ENCODE peak calls at places on chromosomes 13 and 19, in ten cellular contexts. E is upper lobe of right lung, C is tibial nerve, H is IMR-90, Y is uterus, S is heart left ventricle, A is neural progenitor cell, J is breast epithelium, L is GM23338, N is suprapubic skin. X is an unnamed sample.

GRCh38 chr19:49554701-49555181 is 25.6 kb downstream of the NOSIP start:
- DNase-seq in E (no peak), C (no peak), H (no peak), Y (peak; percentile 48), S (no peak), A (no peak), J (no peak), L (no peak), N (no peak), X (peak; percentile 74)

GRCh38 chr19:17311455-17312248 is 2.3 kb downstream of the DDA1 start:
- DNase-seq in E (no peak), C (no peak), H (peak; percentile 79), Y (no peak), S (no peak), A (no peak), J (no peak), L (no peak), N (no peak), X (no peak)

GRCh38 chr13:112685856-112686255 is 4.0 kb upstream of the ATP11A start:
- DNase-seq in E (peak; percentile 70), C (no peak), H (no peak), Y (no peak), S (no peak), A (no peak), J (peak; percentile 22), L (no peak), N (no peak), X (no peak)

GRCh38 chr19:5131031-5131865 is 162.3 kb downstream of the KDM4B start:
- DNase-seq in E (no peak), C (no peak), H (no peak), Y (no peak), S (no peak), A (no peak), J (no peak), L (peak; percentile 34), N (no peak), X (peak; percentile 72)

GRCh38 chr13:38687246-38688229 is 661 bp downstream of the FREM2 start:
- DNase-seq in E (peak; percentile 71), C (no peak), H (no peak), Y (no peak), S (peak; percentile 17), A (peak; percentile 68), J (no peak), L (peak; percentile 69), N (no peak), X (peak; percentile 7)

GRCh38 chr13:112619730-112620639 is 32.0 kb upstream of the TUBGCP3 start:
- DNase-seq in E (no peak), C (no peak), H (no peak), Y (no peak), S (peak; percentile 39), A (peak; percentile 93), J (no peak), L (peak; percentile 85), N (no peak), X (no peak)

GRCh38 chr13:95420501-95420900 is 119.2 kb upstream of the ABCC4 start:
- DNase-seq in E (no peak), C (no peak), H (no peak), Y (no peak), S (no peak), A (peak; percentile 21), J (no peak), L (peak; percentile 28), N (no peak), X (no peak)

GRCh38 chr13:106121173-106121754 is 414.2 kb downstream of the EFNB2 start:
- DNase-seq in E (no peak), C (no peak), H (no peak), Y (no peak), S (no peak), A (no peak), J (no peak), L (no peak), N (no peak), X (no peak)

GRCh38 chr19:403221-404036 is 5.5 kb downstream of the C2CD4C start:
- DNase-seq in E (peak; percentile 51), C (no peak), H (no peak), Y (peak; percentile 3), S (no peak), A (no peak), J (peak; percentile 22), L (no peak), N (peak; percentile 20), X (no peak)

GRCh38 chr13:71605744-71606143 is 261.3 kb downstream of the DACH1 start:
- DNase-seq in E (no peak), C (no peak), H (no peak), Y (no peak), S (no peak), A (no peak), J (no peak), L (no peak), N (no peak), X (no peak)

GRCh38 chr19:55209430-55210119 is at the start of gene PTPRH:
- DNase-seq in E (no peak), C (no peak), H (no peak), Y (no peak), S (no peak), A (no peak), J (no peak), L (no peak), N (no peak), X (peak; percentile 85)

GRCh38 chr19:45306522-45307027 is 16.1 kb downstream of the CKM start:
- DNase-seq in E (no peak), C (no peak), H (no peak), Y (no peak), S (peak; percentile 35), A (no peak), J (no peak), L (peak; percentile 70), N (no peak), X (no peak)

GRCh38 chr19:11261902-11262839 is at the start of gene DOCK6:
- DNase-seq in E (peak; percentile 76), C (no peak), H (no peak), Y (no peak), S (peak; percentile 55), A (peak; percentile 80), J (no peak), L (peak; percentile 71), N (no peak), X (peak; percentile 74)

GRCh38 chr19:18996351-18996750 is 37.0 kb downstream of the SUGP2 start:
- DNase-seq in E (no peak), C (no peak), H (no peak), Y (no peak), S (no peak), A (no peak), J (no peak), L (no peak), N (no peak), X (no peak)

GRCh38 chr13:31913459-31913858 is 118.1 kb upstream of the FRY start:
- DNase-seq in E (no peak), C (no peak), H (no peak), Y (no peak), S (no peak), A (no peak), J (no peak), L (no peak), N (no peak), X (no peak)

GRCh38 chr13:50650936-50651638 is 192.4 kb downstream of the DLEU7 start:
- DNase-seq in E (no peak), C (no peak), H (peak; percentile 46), Y (no peak), S (no peak), A (no peak), J (no peak), L (no peak), N (no peak), X (no peak)

GRCh38 chr13:20848203-20848602 is 54.3 kb downstream of the XPO4 start:
- DNase-seq in E (no peak), C (no peak), H (no peak), Y (no peak), S (no peak), A (no peak), J (no peak), L (no peak), N (no peak), X (no peak)
- H3K4me1 ChIP-seq in E (peaks cover 3% of the 10 kb centered on the region), C (no peaks in the 10 kb centered on the region), H (peaks cover 3% of the 10 kb centered on the region), Y (no peaks in the 10 kb centered on the region), S (peaks cover 18% of the 10 kb centered on the region), A (no peaks in the 10 kb centered on the region), J (no peaks in the 10 kb centered on the region), L (peaks cover 5% of the 10 kb centered on the region), N (no peaks in the 10 kb centered on the region), X (peaks cover 14% of the 10 kb centered on the region)

GRCh38 chr13:33275916-33276315 is 9.6 kb downstream of the STARD13 start:
- DNase-seq in E (no peak), C (no peak), H (peak; percentile 76), Y (no peak), S (no peak), A (no peak), J (no peak), L (no peak), N (no peak), X (no peak)
- H3K4me1 ChIP-seq in E (peaks cover 72% of the 10 kb centered on the region), C (no peaks in the 10 kb centered on the region), H (peaks cover 29% of the 10 kb centered on the region), Y (peaks cover 5% of the 10 kb centered on the region), S (peaks cover 86% of the 10 kb centered on the region), A (no peaks in the 10 kb centered on the region), J (peaks cover 3% of the 10 kb centered on the region), L (peaks cover 6% of the 10 kb centered on the region), N (peaks cover 76% of the 10 kb centered on the region), X (peaks cover 40% of the 10 kb centered on the region)

DNA sequence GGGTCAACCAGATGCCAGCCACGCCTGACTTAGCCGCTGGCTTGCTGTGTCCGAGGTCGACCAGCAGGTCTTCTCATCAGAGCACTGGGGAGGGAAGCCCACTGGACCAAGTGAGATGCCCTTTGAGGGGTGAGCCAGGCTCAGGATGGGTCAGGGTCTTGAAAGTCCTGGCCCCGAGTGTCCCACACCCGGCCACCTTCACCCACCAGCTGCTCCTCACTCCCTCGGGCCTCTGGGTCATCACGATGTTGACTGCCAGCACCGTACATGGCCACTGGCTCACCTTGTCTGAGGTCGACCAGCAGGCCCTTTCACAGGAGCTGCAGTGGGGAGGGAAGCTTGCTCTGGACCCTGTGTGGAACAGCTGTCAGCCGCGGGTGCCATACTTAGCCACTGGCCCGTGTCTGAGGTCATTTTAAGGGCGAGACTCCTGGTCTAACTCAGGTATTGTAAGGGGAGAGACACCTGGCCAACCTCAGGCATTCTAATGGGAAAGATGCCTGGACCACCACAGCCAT is 1361.3 kb downstream of the UQCRFS1 start:
- DNase-seq in E (no peak), C (no peak), H (no peak), Y (no peak), S (no peak), A (no peak), J (no peak), L (no peak), N (no peak), X (no peak)
- H3K4me1 ChIP-seq in E (no peaks in the 10 kb centered on the region), C (no peaks in the 10 kb centered on the region), H (no peaks in the 10 kb centered on the region), Y (no peaks in the 10 kb centered on the region), S (no peaks in the 10 kb centered on the region), A (no peaks in the 10 kb centered on the region), J (no peaks in the 10 kb centered on the region), L (no peaks in the 10 kb centered on the region), N (no peaks in the 10 kb centered on the region), X (no peaks in the 10 kb centered on the region)

GRCh38 chr19:48061401-48062344 is 17.8 kb upstream of the CABP5 start:
- DNase-seq in E (no peak), C (no peak), H (no peak), Y (no peak), S (no peak), A (no peak), J (peak; percentile 61), L (peak; percentile 85), N (no peak), X (peak; percentile 26)

GRCh38 chr19:48059331-48059730 is 15.5 kb upstream of the CABP5 start:
- DNase-seq in E (no peak), C (no peak), H (no peak), Y (no peak), S (no peak), A (no peak), J (no peak), L (no peak), N (no peak), X (no peak)

GRCh38 chr19:48064509-48064908 is 20.6 kb upstream of the CABP5 start:
- DNase-seq in E (no peak), C (no peak), H (peak; percentile 54), Y (no peak), S (no peak), A (no peak), J (no peak), L (peak; percentile 81), N (no peak), X (no peak)

GRCh38 chr19:48060381-48060780 is 16.5 kb upstream of the CABP5 start:
- DNase-seq in E (no peak), C (no peak), H (no peak), Y (no peak), S (no peak), A (no peak), J (no peak), L (no peak), N (no peak), X (no peak)
- H3K4me1 ChIP-seq in E (no peaks in the 10 kb centered on the region), C (no peaks in the 10 kb centered on the region), H (no peaks in the 10 kb centered on the region), Y (no peaks in the 10 kb centered on the region), S (no peaks in the 10 kb centered on the region), A (no peaks in the 10 kb centered on the region), J (no peaks in the 10 kb centered on the region), L (peaks cover 23% of the 10 kb centered on the region), N (no peaks in the 10 kb centered on the region), X (no peaks in the 10 kb centered on the region)

X was measured in mucosa of descending colon.